ENCODE peak calls at places on chromosomes 12 and 14, in six cellular contexts. U is cardiac muscle cell, W is mucosa of descending colon, X is BE2C, N is B cell, S is neural progenitor cell. G is an unnamed sample.

GRCh38 chr14:105076805-105077648 is 11.8 kb upstream of the GPR132 start:
- DNase-seq in S (no peak), N (no peak), U (no peak), X (no peak), W (peak), G (no peak)

GRCh38 chr12:132275110-132275531 is 54.3 kb downstream of the GALNT9 start:
- DNase-seq in S (peak), U (no peak), X (peak), N (no peak), W (peak), G (peak)

GRCh38 chr12:27142102-27142721 is 59.8 kb upstream of the C12orf71 start:
- DNase-seq in U (peak), W (no peak), N (peak), S (peak), X (peak), G (peak)

GRCh38 chr12:52156310-52156709 is 35.5 kb downstream of the KRT80 start:
- DNase-seq in N (no peak), W (no peak), U (no peak), X (no peak), S (no peak), G (peak)

GRCh38 chr12:104605685-104606084 is 148.9 kb downstream of the CHST11 start:
- DNase-seq in S (no peak), N (no peak), X (no peak), U (no peak), W (peak), G (no peak)

GRCh38 chr14:96126783-96127271 is 77.8 kb upstream of the BDKRB2 start:
- DNase-seq in S (no peak), W (no peak), N (no peak), X (no peak), U (no peak), G (no peak)

GRCh38 chr12:103657331-103657730 is 70.3 kb downstream of the STAB2 start:
- DNase-seq in X (no peak), N (no peak), S (no peak), U (no peak), W (no peak), G (peak)

GRCh38 chr12:115606040-115606439 is 671.5 kb downstream of the MED13L start:
- DNase-seq in X (no peak), N (no peak), S (peak), U (no peak), W (no peak), G (no peak)

DNA sequence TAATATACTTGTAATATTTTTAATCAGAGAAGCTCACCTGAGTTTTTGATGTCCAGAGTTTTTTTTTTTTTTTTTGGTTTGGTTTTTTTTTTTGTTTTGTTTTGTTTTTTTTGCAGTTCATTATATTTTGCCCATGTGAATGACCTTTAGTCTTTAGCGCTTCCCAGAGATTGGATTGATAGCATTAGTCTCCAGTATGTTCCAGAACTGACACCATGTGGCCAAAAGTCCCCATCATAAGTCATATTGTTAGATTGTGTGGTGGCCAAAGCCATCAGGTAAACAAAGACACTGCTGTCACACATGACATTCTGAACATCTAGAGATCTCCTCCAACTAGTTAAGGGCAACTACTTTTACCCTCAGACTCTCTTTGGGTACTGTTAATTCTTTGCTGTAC is 272.8 kb upstream of the GARIN2 start:
- DNase-seq in N (no peak), W (no peak), U (no peak), S (no peak), X (no peak), G (no peak)
- TF ChIP-seq CTCF in N (no peak), W (no peak), U (no peak), S (no peak), X (no peak), G (no peak)

DNA sequence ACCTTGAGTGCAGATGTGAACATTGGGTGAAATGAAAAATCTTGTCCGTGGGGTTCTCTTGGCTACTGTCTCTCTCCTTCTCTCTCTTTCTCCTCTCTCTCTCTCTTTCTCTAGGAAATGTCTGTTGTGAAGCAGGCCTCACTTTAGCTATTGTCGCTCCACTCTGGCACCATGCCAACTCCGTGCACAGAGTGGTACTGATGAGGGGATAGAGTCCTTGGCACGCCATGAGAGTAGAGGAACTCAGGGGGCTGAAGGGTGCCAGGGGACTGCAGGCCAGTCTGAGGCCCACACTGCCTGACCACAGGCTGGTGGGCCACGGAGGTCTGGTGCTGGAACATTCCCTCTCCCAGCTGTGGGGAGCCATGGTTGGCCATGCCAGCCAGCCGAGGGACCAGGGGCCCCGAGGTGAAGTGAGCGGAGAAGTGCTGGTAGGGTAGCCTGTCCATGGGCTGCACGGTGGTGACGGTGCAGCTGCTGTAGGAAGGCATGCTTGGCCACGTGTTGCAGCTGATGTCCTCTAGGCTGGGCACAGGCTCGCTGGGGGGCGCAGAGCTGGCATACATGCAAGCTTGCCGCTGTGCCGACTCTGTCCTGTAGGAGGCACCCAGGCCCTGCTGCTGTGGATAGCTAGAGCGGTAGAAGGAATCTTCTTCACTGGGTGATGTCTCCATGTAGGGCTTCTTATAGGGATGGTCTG is 50.4 kb downstream of the TBX5 start:
- DNase-seq in U (no peak), S (peak), W (no peak), N (no peak), X (peak), G (no peak)
- TF ChIP-seq CTCF in U (peak), S (peak), W (no peak), N (no peak), X (peak), G (peak)

GRCh38 chr14:53792909-53793308 is 163.7 kb downstream of the BMP4 start:
- DNase-seq in X (no peak), S (peak), W (no peak), N (no peak), U (no peak), G (no peak)
- TF ChIP-seq CTCF in X (no peak), S (peak), W (no peak), N (no peak), U (no peak), G (peak)

GRCh38 chr14:77800814-77801213 is 905 bp downstream of the ADCK1 start:
- DNase-seq in S (no peak), N (no peak), W (no peak), X (no peak), U (no peak), G (no peak)

GRCh38 chr14:77805703-77806102 is 5.8 kb downstream of the ADCK1 start:
- DNase-seq in U (no peak), W (no peak), X (no peak), N (no peak), S (no peak), G (no peak)

GRCh38 chr14:77809011-77809410 is 9.1 kb downstream of the ADCK1 start:
- DNase-seq in W (no peak), S (no peak), U (no peak), N (no peak), X (no peak), G (no peak)

GRCh38 chr14:77808250-77808649 is 8.3 kb downstream of the ADCK1 start:
- DNase-seq in N (no peak), W (no peak), S (no peak), U (no peak), X (no peak), G (no peak)

GRCh38 chr14:77804592-77804991 is 4.7 kb downstream of the ADCK1 start:
- DNase-seq in N (no peak), U (no peak), S (peak), W (no peak), X (no peak), G (no peak)
- TF ChIP-seq CTCF in N (no peak), U (peak), S (peak), W (peak), X (peak), G (peak)

GRCh38 chr12:69102856-69103255 is 136.5 kb upstream of the CPSF6 start:
- DNase-seq in U (no peak), X (no peak), W (no peak), N (peak), S (no peak), G (no peak)
- TF ChIP-seq CTCF in U (no peak), X (no peak), W (no peak), N (no peak), S (no peak), G (no peak)

GRCh38 chr12:90250766-90251165 is 542.1 kb upstream of the ATP2B1 start:
- DNase-seq in N (no peak), U (no peak), S (no peak), X (no peak), W (no peak), G (no peak)

GRCh38 chr12:90250041-90250440 is 541.4 kb upstream of the ATP2B1 start:
- DNase-seq in N (no peak), X (no peak), W (no peak), U (no peak), S (no peak), G (no peak)

GRCh38 chr12:90253142-90253541 is 544.5 kb upstream of the ATP2B1 start:
- DNase-seq in W (no peak), X (no peak), N (peak), S (no peak), U (no peak), G (no peak)

GRCh38 chr12:90257927-90258624 is 549.4 kb upstream of the ATP2B1 start:
- DNase-seq in N (no peak), U (no peak), W (no peak), S (no peak), X (no peak), G (no peak)

GRCh38 chr12:90253674-90254181 is 545.1 kb upstream of the ATP2B1 start:
- DNase-seq in N (peak), U (peak), S (no peak), W (peak), X (peak), G (peak)
- TF ChIP-seq CTCF in N (peak), U (peak), S (no peak), W (no peak), X (peak), G (peak)

DNA sequence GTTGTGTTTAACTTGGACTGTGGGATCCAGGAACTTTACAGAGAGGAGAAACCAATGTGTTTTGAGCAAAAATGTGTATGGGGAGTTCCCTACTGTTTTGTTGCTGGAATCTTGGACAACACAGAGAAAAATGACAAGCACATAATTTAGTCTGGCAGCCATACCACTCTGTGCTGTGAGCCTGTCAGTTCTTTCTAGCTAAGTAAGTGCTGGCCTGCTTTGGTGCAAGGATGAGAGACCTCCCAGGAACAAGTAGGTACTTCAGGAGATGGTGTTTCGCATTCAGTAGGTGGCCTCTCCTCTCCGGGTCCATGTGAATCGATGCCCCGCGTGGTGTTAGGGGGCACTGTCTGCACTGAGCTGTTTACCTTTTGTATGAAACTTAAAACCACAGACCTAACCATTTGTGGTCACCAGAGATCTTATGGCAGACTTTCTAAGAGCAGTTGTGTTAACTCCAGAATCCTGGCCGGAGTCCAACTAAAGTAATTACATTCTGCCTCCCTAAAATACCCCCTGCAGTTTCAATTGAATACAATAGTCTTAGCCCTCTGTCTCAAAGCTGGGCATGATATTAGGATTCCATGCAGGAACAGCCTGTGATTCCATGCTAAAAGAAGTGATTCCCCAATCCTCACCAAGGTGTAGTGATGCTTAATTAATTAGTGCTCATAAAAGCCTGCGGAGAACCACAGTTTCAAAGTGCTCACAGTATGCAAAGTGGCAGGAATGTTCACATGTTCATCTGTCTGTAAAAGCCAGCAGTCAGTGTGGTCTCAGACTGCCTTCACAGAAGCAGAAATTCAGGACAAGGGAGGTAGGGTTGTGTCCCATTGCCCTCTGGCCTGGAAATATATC is 64.2 kb downstream of the LLPH start:
- DNase-seq in S (peak), N (no peak), U (peak), X (no peak), W (no peak), G (no peak)
- TF ChIP-seq CTCF in S (no peak), N (no peak), U (no peak), X (no peak), W (no peak), G (peak)

G was measured in HFFc6.